ENCODE peak calls at places on chromosomes 1 and 21, in eight cellular contexts. One of them, this sample, is unnamed.

GRCh38 chr1:222283147-222283768 is 264.6 kb downstream of the HHIPL2 start:
- DNase-seq in heart left ventricle: no peak
- DNase-seq in OCI-LY7: no peak
- DNase-seq in effector memory CD4-positive, alpha-beta T cell: no peak
- DNase-seq in A673: no peak
- DNase-seq in neural progenitor cell: no peak
- DNase-seq in heart right ventricle: no peak
- DNase-seq in foreskin keratinocyte: peak; percentile 13
- DNase-seq in this sample: no peak

GRCh38 chr1:74596770-74597169 is 76.8 kb downstream of the ERICH3 start:
- DNase-seq in heart left ventricle: no peak
- DNase-seq in heart right ventricle: no peak
- DNase-seq in foreskin keratinocyte: no peak
- DNase-seq in A673: no peak
- DNase-seq in OCI-LY7: no peak
- DNase-seq in effector memory CD4-positive, alpha-beta T cell: no peak
- DNase-seq in neural progenitor cell: peak; percentile 34
- DNase-seq in this sample: no peak

GRCh38 chr1:210663730-210664573 is 335.2 kb downstream of the HHAT start:
- DNase-seq in foreskin keratinocyte: no peak
- DNase-seq in neural progenitor cell: no peak
- DNase-seq in heart left ventricle: no peak
- DNase-seq in OCI-LY7: no peak
- DNase-seq in heart right ventricle: no peak
- DNase-seq in A673: no peak
- DNase-seq in effector memory CD4-positive, alpha-beta T cell: no peak
- DNase-seq in this sample: no peak

GRCh38 chr1:62428351-62428750 is 8.5 kb upstream of the USP1 start:
- DNase-seq in foreskin keratinocyte: no peak
- DNase-seq in effector memory CD4-positive, alpha-beta T cell: no peak
- DNase-seq in neural progenitor cell: no peak
- DNase-seq in A673: no peak
- DNase-seq in OCI-LY7: no peak
- DNase-seq in heart left ventricle: no peak
- DNase-seq in heart right ventricle: no peak
- DNase-seq in this sample: no peak

GRCh38 chr21:45358711-45359310 is 46.2 kb upstream of the COL18A1 start:
- DNase-seq in heart right ventricle: no peak
- DNase-seq in OCI-LY7: no peak
- DNase-seq in A673: no peak
- DNase-seq in heart left ventricle: no peak
- DNase-seq in foreskin keratinocyte: no peak
- DNase-seq in neural progenitor cell: peak; percentile 24
- DNase-seq in effector memory CD4-positive, alpha-beta T cell: no peak
- DNase-seq in this sample: no peak

GRCh38 chr1:71464016-71464415 is 383.2 kb upstream of the ZRANB2 start:
- DNase-seq in OCI-LY7: no peak
- DNase-seq in neural progenitor cell: no peak
- DNase-seq in foreskin keratinocyte: no peak
- DNase-seq in A673: no peak
- DNase-seq in effector memory CD4-positive, alpha-beta T cell: no peak
- DNase-seq in heart right ventricle: no peak
- DNase-seq in heart left ventricle: no peak
- DNase-seq in this sample: no peak

GRCh38 chr1:228375578-228376261 is 30.9 kb downstream of the TRIM11 start:
- DNase-seq in foreskin keratinocyte: no peak
- DNase-seq in effector memory CD4-positive, alpha-beta T cell: no peak
- DNase-seq in heart left ventricle: no peak
- DNase-seq in neural progenitor cell: no peak
- DNase-seq in heart right ventricle: no peak
- DNase-seq in A673: no peak
- DNase-seq in OCI-LY7: no peak
- DNase-seq in this sample: no peak

GRCh38 chr1:41496080-41497055 is 11.9 kb upstream of the EDN2 start:
- DNase-seq in heart right ventricle: peak; percentile 84
- DNase-seq in foreskin keratinocyte: no peak
- DNase-seq in A673: peak; percentile 88
- DNase-seq in heart left ventricle: peak; percentile 95
- DNase-seq in OCI-LY7: no peak
- DNase-seq in neural progenitor cell: peak; percentile 96
- DNase-seq in effector memory CD4-positive, alpha-beta T cell: no peak
- DNase-seq in this sample: no peak

GRCh38 chr1:32508751-32509140 is 30.5 kb upstream of the ZBTB8A start:
- DNase-seq in neural progenitor cell: no peak
- DNase-seq in effector memory CD4-positive, alpha-beta T cell: no peak
- DNase-seq in A673: no peak
- DNase-seq in OCI-LY7: no peak
- DNase-seq in foreskin keratinocyte: no peak
- DNase-seq in heart left ventricle: no peak
- DNase-seq in heart right ventricle: no peak
- DNase-seq in this sample: no peak

GRCh38 chr1:26524181-26524580 is 5.4 kb upstream of the RPS6KA1 start:
- DNase-seq in heart right ventricle: no peak
- DNase-seq in neural progenitor cell: no peak
- DNase-seq in OCI-LY7: no peak
- DNase-seq in foreskin keratinocyte: peak; percentile 84
- DNase-seq in effector memory CD4-positive, alpha-beta T cell: no peak
- DNase-seq in heart left ventricle: no peak
- DNase-seq in A673: no peak
- DNase-seq in this sample: peak; percentile 87

GRCh38 chr1:160428655-160429054 is 28.3 kb downstream of the VANGL2 start:
- DNase-seq in OCI-LY7: peak; percentile 81
- DNase-seq in heart right ventricle: peak; percentile 50
- DNase-seq in heart left ventricle: peak; percentile 57
- DNase-seq in neural progenitor cell: peak; percentile 49
- DNase-seq in foreskin keratinocyte: no peak
- DNase-seq in A673: peak; percentile 68
- DNase-seq in effector memory CD4-positive, alpha-beta T cell: no peak
- DNase-seq in this sample: no peak

GRCh38 chr1:67261646-67262045 is 46.0 kb upstream of the IL12RB2 start:
- DNase-seq in heart left ventricle: no peak
- DNase-seq in A673: peak; percentile 36
- DNase-seq in neural progenitor cell: peak; percentile 44
- DNase-seq in heart right ventricle: no peak
- DNase-seq in foreskin keratinocyte: no peak
- DNase-seq in effector memory CD4-positive, alpha-beta T cell: no peak
- DNase-seq in OCI-LY7: peak; percentile 17
- DNase-seq in this sample: no peak

GRCh38 chr1:225318706-225319575 is 108.9 kb downstream of the LBR start:
- DNase-seq in foreskin keratinocyte: no peak
- DNase-seq in neural progenitor cell: peak; percentile 66
- DNase-seq in heart right ventricle: peak; percentile 10
- DNase-seq in A673: peak; percentile 75
- DNase-seq in heart left ventricle: peak; percentile 26
- DNase-seq in effector memory CD4-positive, alpha-beta T cell: no peak
- DNase-seq in OCI-LY7: peak; percentile 66
- DNase-seq in this sample: no peak

GRCh38 chr1:185869590-185869989 is 135.4 kb downstream of the HMCN1 start:
- DNase-seq in neural progenitor cell: no peak
- DNase-seq in heart right ventricle: no peak
- DNase-seq in A673: peak; percentile 67
- DNase-seq in OCI-LY7: no peak
- DNase-seq in effector memory CD4-positive, alpha-beta T cell: no peak
- DNase-seq in heart left ventricle: no peak
- DNase-seq in foreskin keratinocyte: no peak
- DNase-seq in this sample: no peak

GRCh38 chr1:149927535-149928387 is at the start of gene SF3B4:
- DNase-seq in effector memory CD4-positive, alpha-beta T cell: peak; percentile 90
- DNase-seq in neural progenitor cell: peak; percentile 97
- DNase-seq in A673: peak; percentile 97
- DNase-seq in foreskin keratinocyte: peak; percentile 57
- DNase-seq in OCI-LY7: peak; percentile 96
- DNase-seq in heart left ventricle: peak; percentile 97
- DNase-seq in heart right ventricle: peak; percentile 97
- DNase-seq in this sample: peak; percentile 60

GRCh38 chr1:162994921-162995320 is 74.2 kb upstream of the RGS4 start:
- DNase-seq in A673: no peak
- DNase-seq in foreskin keratinocyte: no peak
- DNase-seq in effector memory CD4-positive, alpha-beta T cell: no peak
- DNase-seq in heart right ventricle: no peak
- DNase-seq in heart left ventricle: no peak
- DNase-seq in OCI-LY7: no peak
- DNase-seq in neural progenitor cell: no peak
- DNase-seq in this sample: no peak

GRCh38 chr1:208231929-208232360 is 12.2 kb downstream of the PLXNA2 start:
- DNase-seq in OCI-LY7: no peak
- DNase-seq in A673: no peak
- DNase-seq in foreskin keratinocyte: no peak
- DNase-seq in neural progenitor cell: peak; percentile 31
- DNase-seq in heart right ventricle: no peak
- DNase-seq in effector memory CD4-positive, alpha-beta T cell: no peak
- DNase-seq in heart left ventricle: no peak
- DNase-seq in this sample: no peak

GRCh38 chr1:167797005-167797404 is 75.2 kb downstream of the MPZL1 start:
- DNase-seq in heart right ventricle: peak; percentile 80
- DNase-seq in OCI-LY7: peak; percentile 21
- DNase-seq in foreskin keratinocyte: peak; percentile 93
- DNase-seq in A673: peak; percentile 62
- DNase-seq in heart left ventricle: peak; percentile 85
- DNase-seq in neural progenitor cell: peak; percentile 46
- DNase-seq in effector memory CD4-positive, alpha-beta T cell: no peak
- DNase-seq in this sample: peak; percentile 77

GRCh38 chr1:112998592-112999235 is 42.7 kb upstream of the SLC16A1 start:
- DNase-seq in OCI-LY7: no peak
- DNase-seq in neural progenitor cell: no peak
- DNase-seq in foreskin keratinocyte: peak; percentile 44
- DNase-seq in heart left ventricle: peak; percentile 78
- DNase-seq in effector memory CD4-positive, alpha-beta T cell: no peak
- DNase-seq in heart right ventricle: peak; percentile 52
- DNase-seq in A673: peak; percentile 83
- DNase-seq in this sample: peak; percentile 50

GRCh38 chr1:161440312-161440894 is 64.9 kb upstream of the FCGR2A start:
- DNase-seq in heart right ventricle: peak; percentile 42
- DNase-seq in A673: peak; percentile 80
- DNase-seq in effector memory CD4-positive, alpha-beta T cell: no peak
- DNase-seq in foreskin keratinocyte: peak; percentile 39
- DNase-seq in OCI-LY7: peak; percentile 88
- DNase-seq in heart left ventricle: peak; percentile 39
- DNase-seq in neural progenitor cell: peak; percentile 93
- DNase-seq in this sample: no peak
- H3K27ac ChIP-seq in heart right ventricle: no peak overlapping the region
- H3K27ac ChIP-seq in A673: peak overlapping the region; percentile 84
- H3K27ac ChIP-seq in effector memory CD4-positive, alpha-beta T cell: no peak overlapping the region
- H3K27ac ChIP-seq in foreskin keratinocyte: no peak overlapping the region
- H3K27ac ChIP-seq in OCI-LY7: peak overlapping the region; percentile 68
- H3K27ac ChIP-seq in heart left ventricle: peak overlapping the region; percentile 34
- H3K27ac ChIP-seq in neural progenitor cell: no peak overlapping the region
- H3K27ac ChIP-seq in this sample: peak overlapping the region; percentile 37

GRCh38 chr1:53321776-53322602 is 5.9 kb downstream of the LRP8 start:
- DNase-seq in heart left ventricle: no peak
- DNase-seq in neural progenitor cell: no peak
- DNase-seq in OCI-LY7: no peak
- DNase-seq in A673: no peak
- DNase-seq in foreskin keratinocyte: no peak
- DNase-seq in heart right ventricle: no peak
- DNase-seq in effector memory CD4-positive, alpha-beta T cell: no peak
- DNase-seq in this sample: no peak
- H3K27ac ChIP-seq in heart left ventricle: no peak overlapping the region
- H3K27ac ChIP-seq in neural progenitor cell: no peak overlapping the region
- H3K27ac ChIP-seq in OCI-LY7: no peak overlapping the region
- H3K27ac ChIP-seq in A673: no peak overlapping the region
- H3K27ac ChIP-seq in foreskin keratinocyte: no peak overlapping the region
- H3K27ac ChIP-seq in heart right ventricle: no peak overlapping the region
- H3K27ac ChIP-seq in effector memory CD4-positive, alpha-beta T cell: no peak overlapping the region
- H3K27ac ChIP-seq in this sample: no peak overlapping the region

GRCh38 chr1:109977657-109978378 is 6.7 kb upstream of the AHCYL1 start:
- DNase-seq in heart right ventricle: no peak
- DNase-seq in foreskin keratinocyte: no peak
- DNase-seq in heart left ventricle: peak; percentile 79
- DNase-seq in neural progenitor cell: no peak
- DNase-seq in OCI-LY7: no peak
- DNase-seq in effector memory CD4-positive, alpha-beta T cell: no peak
- DNase-seq in A673: no peak
- DNase-seq in this sample: no peak

GRCh38 chr1:109977225-109977624 is 7.3 kb upstream of the AHCYL1 start:
- DNase-seq in A673: no peak
- DNase-seq in neural progenitor cell: no peak
- DNase-seq in effector memory CD4-positive, alpha-beta T cell: no peak
- DNase-seq in foreskin keratinocyte: no peak
- DNase-seq in heart right ventricle: peak; percentile 34
- DNase-seq in OCI-LY7: no peak
- DNase-seq in heart left ventricle: peak; percentile 51
- DNase-seq in this sample: no peak

GRCh38 chr1:109980324-109981127 is 4.0 kb upstream of the AHCYL1 start:
- DNase-seq in OCI-LY7: no peak
- DNase-seq in neural progenitor cell: peak; percentile 46
- DNase-seq in effector memory CD4-positive, alpha-beta T cell: no peak
- DNase-seq in A673: no peak
- DNase-seq in heart left ventricle: no peak
- DNase-seq in heart right ventricle: no peak
- DNase-seq in foreskin keratinocyte: no peak
- DNase-seq in this sample: no peak

GRCh38 chr1:109979489-109980091 is 5.0 kb upstream of the AHCYL1 start:
- DNase-seq in neural progenitor cell: no peak
- DNase-seq in A673: no peak
- DNase-seq in effector memory CD4-positive, alpha-beta T cell: no peak
- DNase-seq in OCI-LY7: no peak
- DNase-seq in heart right ventricle: no peak
- DNase-seq in foreskin keratinocyte: no peak
- DNase-seq in heart left ventricle: no peak
- DNase-seq in this sample: no peak

GRCh38 chr1:109978761-109979488 is 5.6 kb upstream of the AHCYL1 start:
- DNase-seq in foreskin keratinocyte: no peak
- DNase-seq in heart right ventricle: no peak
- DNase-seq in OCI-LY7: no peak
- DNase-seq in neural progenitor cell: no peak
- DNase-seq in effector memory CD4-positive, alpha-beta T cell: no peak
- DNase-seq in A673: no peak
- DNase-seq in heart left ventricle: no peak
- DNase-seq in this sample: no peak
- H3K27ac ChIP-seq in foreskin keratinocyte: no peak overlapping the region
- H3K27ac ChIP-seq in heart right ventricle: no peak overlapping the region
- H3K27ac ChIP-seq in OCI-LY7: no peak overlapping the region
- H3K27ac ChIP-seq in neural progenitor cell: no peak overlapping the region
- H3K27ac ChIP-seq in effector memory CD4-positive, alpha-beta T cell: no peak overlapping the region
- H3K27ac ChIP-seq in A673: no peak overlapping the region
- H3K27ac ChIP-seq in heart left ventricle: peak overlapping the region; percentile 40
- H3K27ac ChIP-seq in this sample: peak overlapping the region; percentile 52

GRCh38 chr1:39958801-39959200 is 3.9 kb downstream of the MFSD2A start:
- DNase-seq in OCI-LY7: no peak
- DNase-seq in heart right ventricle: no peak
- DNase-seq in effector memory CD4-positive, alpha-beta T cell: no peak
- DNase-seq in foreskin keratinocyte: no peak
- DNase-seq in A673: no peak
- DNase-seq in neural progenitor cell: no peak
- DNase-seq in heart left ventricle: no peak
- DNase-seq in this sample: no peak

GRCh38 chr1:39962450-39962825 is 7.5 kb downstream of the MFSD2A start:
- DNase-seq in heart left ventricle: no peak
- DNase-seq in heart right ventricle: no peak
- DNase-seq in foreskin keratinocyte: no peak
- DNase-seq in neural progenitor cell: no peak
- DNase-seq in effector memory CD4-positive, alpha-beta T cell: no peak
- DNase-seq in OCI-LY7: no peak
- DNase-seq in A673: no peak
- DNase-seq in this sample: no peak

GRCh38 chr1:39960461-39960958 is 5.6 kb downstream of the MFSD2A start:
- DNase-seq in heart left ventricle: no peak
- DNase-seq in A673: no peak
- DNase-seq in OCI-LY7: peak; percentile 87
- DNase-seq in foreskin keratinocyte: peak; percentile 72
- DNase-seq in neural progenitor cell: no peak
- DNase-seq in effector memory CD4-positive, alpha-beta T cell: no peak
- DNase-seq in heart right ventricle: peak; percentile 13
- DNase-seq in this sample: no peak

GRCh38 chr1:39957299-39958020 is 2.5 kb downstream of the MFSD2A start:
- DNase-seq in neural progenitor cell: no peak
- DNase-seq in foreskin keratinocyte: no peak
- DNase-seq in OCI-LY7: no peak
- DNase-seq in A673: no peak
- DNase-seq in effector memory CD4-positive, alpha-beta T cell: no peak
- DNase-seq in heart left ventricle: no peak
- DNase-seq in heart right ventricle: no peak
- DNase-seq in this sample: no peak

GRCh38 chr1:39959651-39960333 is 4.8 kb downstream of the MFSD2A start:
- DNase-seq in foreskin keratinocyte: no peak
- DNase-seq in effector memory CD4-positive, alpha-beta T cell: no peak
- DNase-seq in heart right ventricle: no peak
- DNase-seq in OCI-LY7: no peak
- DNase-seq in A673: no peak
- DNase-seq in neural progenitor cell: no peak
- DNase-seq in heart left ventricle: no peak
- DNase-seq in this sample: no peak
- H3K27ac ChIP-seq in foreskin keratinocyte: no peak overlapping the region
- H3K27ac ChIP-seq in effector memory CD4-positive, alpha-beta T cell: no peak overlapping the region
- H3K27ac ChIP-seq in heart right ventricle: no peak overlapping the region
- H3K27ac ChIP-seq in OCI-LY7: peak overlapping the region; percentile 60
- H3K27ac ChIP-seq in A673: no peak overlapping the region
- H3K27ac ChIP-seq in neural progenitor cell: no peak overlapping the region
- H3K27ac ChIP-seq in heart left ventricle: no peak overlapping the region
- H3K27ac ChIP-seq in this sample: peak overlapping the region; percentile 79

This sample was measured in epithelial cell of prostate.